ENCODE peak calls at places on chromosome 21, in four cellular contexts. R is NCI-H510A treated with DMSO at 0.1 percent for 48 hours, O is astrocyte of the spinal cord, H is EL. I is an unnamed sample.

GRCh38 chr21:46033410-46034404 is 52.1 kb downstream of the COL6A1 start:
- DNase-seq in R (no peak), O (no peak), H (no peak), I (no peak)

GRCh38 chr21:27519357-27519756 is 552.5 kb upstream of the ADAMTS5 start:
- DNase-seq in R (no peak), O (peak), H (peak), I (no peak)

GRCh38 chr21:43323244-43324005 is 103.5 kb downstream of the SIK1 start:
- DNase-seq in R (no peak), O (no peak), H (no peak), I (no peak)

GRCh38 chr21:37263827-37264226 is 3.3 kb downstream of the VPS26C start:
- DNase-seq in R (no peak), O (peak), H (peak), I (no peak)

GRCh38 chr21:36524477-36524876 is 44.6 kb upstream of the CLDN14 start:
- DNase-seq in R (no peak), O (no peak), H (no peak), I (no peak)

GRCh38 chr21:45556645-45557601 is 14.7 kb upstream of the SLC19A1 start:
- DNase-seq in R (no peak), O (no peak), H (no peak), I (no peak)

GRCh38 chr21:38989745-38990423 is 184.2 kb downstream of the ETS2 start:
- DNase-seq in R (no peak), O (peak), H (peak), I (no peak)

GRCh38 chr21:37665230-37666024 is 250.8 kb downstream of the KCNJ6 start:
- DNase-seq in R (no peak), O (no peak), H (no peak), I (no peak)

GRCh38 chr21:26966978-26967913 is at the start of gene ADAMTS5:
- DNase-seq in R (no peak), O (peak), H (peak), I (no peak)

GRCh38 chr21:29155118-29155932 is 24.9 kb downstream of the MAP3K7CL start:
- DNase-seq in R (no peak), O (peak), H (peak), I (no peak)

GRCh38 chr21:31180256-31181088 is 142.2 kb upstream of the KRTAP19-8 start:
- DNase-seq in R (peak), O (peak), H (peak), I (no peak)

GRCh38 chr21:15199940-15200339 is 135.1 kb upstream of the NRIP1 start:
- DNase-seq in R (no peak), O (no peak), H (no peak), I (no peak)

GRCh38 chr21:37904879-37905278 is 11.4 kb downstream of the KCNJ6 start:
- DNase-seq in R (no peak), O (no peak), H (no peak), I (no peak)

GRCh38 chr21:45074048-45074817 is at the start of gene ADARB1:
- DNase-seq in R (no peak), O (peak), H (peak), I (peak)

GRCh38 chr21:45379171-45379900 is 25.6 kb upstream of the COL18A1 start:
- DNase-seq in R (no peak), O (no peak), H (no peak), I (no peak)

GRCh38 chr21:33760641-33761103 is 118.4 kb downstream of the ITSN1 start:
- DNase-seq in R (no peak), O (peak), H (peak), I (no peak)

GRCh38 chr21:36999131-36999898 is 7.2 kb upstream of the RIPPLY3 start:
- DNase-seq in R (no peak), O (no peak), H (no peak), I (no peak)

GRCh38 chr21:42840411-42841155 is 38.8 kb downstream of the WDR4 start:
- DNase-seq in R (no peak), O (no peak), H (no peak), I (no peak)

GRCh38 chr21:14482165-14482564 is 64.0 kb downstream of the SAMSN1 start:
- DNase-seq in R (no peak), O (no peak), H (no peak), I (peak)

GRCh38 chr21:45533731-45534571 is 8.3 kb downstream of the SLC19A1 start:
- DNase-seq in R (no peak), O (no peak), H (no peak), I (no peak)

GRCh38 chr21:44438531-44439210 is 16.6 kb upstream of the LRRC3 start:
- DNase-seq in R (no peak), O (no peak), H (no peak), I (no peak)

GRCh38 chr21:16908087-16908486 is 604.8 kb upstream of the CXADR start:
- DNase-seq in R (no peak), O (peak), H (no peak), I (no peak)

GRCh38 chr21:42242611-42243010 is 23.7 kb downstream of the ABCG1 start:
- DNase-seq in R (no peak), O (no peak), H (no peak), I (no peak)

GRCh38 chr21:18517905-18518566 is 114.5 kb upstream of the TMPRSS15 start:
- DNase-seq in R (no peak), O (no peak), H (no peak), I (no peak)

I was measured in central memory CD4-positive, alpha-beta T cell.